ENCODE peak calls at places on chromosomes 2 and 18, in seven cellular contexts. W, B, D, E, L, H and C are unnamed samples.

GRCh38 chr18:33821503-33821902 is 243.5 kb downstream of the ASXL3 start:
- DNase-seq in D (no peak), L (no peak), H (no peak), B (no peak), E (no peak), W (no peak), C (no peak)

GRCh38 chr18:59202258-59202820 is 17.6 kb upstream of the GRP start:
- DNase-seq in W (no peak), E (no peak), D (no peak), B (no peak), H (no peak), L (no peak), C (no peak)

GRCh38 chr2:116754371-116755101 is 1060.0 kb upstream of the DDX18 start:
- DNase-seq in B (no peak), E (no peak), H (no peak), W (no peak), L (no peak), D (no peak), C (no peak)

GRCh38 chr2:157480182-157480961 is 36.5 kb upstream of the CYTIP start:
- DNase-seq in W (peak; percentile 19), E (no peak), L (no peak), H (no peak), D (no peak), B (peak; percentile 89), C (no peak)

GRCh38 chr18:77879829-77880228 is 630.2 kb downstream of the GALR1 start:
- DNase-seq in W (no peak), L (no peak), E (no peak), H (no peak), B (no peak), D (no peak), C (no peak)

GRCh38 chr2:234544659-234545611 is 48.1 kb upstream of the ARL4C start:
- DNase-seq in D (peak; percentile 46), H (no peak), W (peak; percentile 49), L (peak; percentile 68), B (peak; percentile 95), E (peak; percentile 48), C (peak; percentile 82)

GRCh38 chr2:68031043-68031442 is 31.8 kb downstream of the C1D start:
- DNase-seq in D (no peak), L (no peak), B (no peak), W (no peak), H (no peak), E (no peak), C (no peak)

GRCh38 chr18:10089881-10090280 is 176.1 kb downstream of the VAPA start:
- DNase-seq in W (no peak), H (no peak), D (no peak), B (peak; percentile 31), L (no peak), E (no peak), C (no peak)

GRCh38 chr2:154452906-154453493 is 245.5 kb upstream of the KCNJ3 start:
- DNase-seq in D (no peak), W (no peak), B (no peak), L (no peak), H (no peak), E (no peak), C (no peak)

GRCh38 chr2:138536302-138536701 is 34.7 kb downstream of the SPOPL start:
- DNase-seq in D (no peak), B (no peak), W (no peak), E (no peak), L (no peak), H (no peak), C (no peak)

GRCh38 chr2:424306-425172 is 136.6 kb upstream of the ALKAL2 start:
- DNase-seq in L (no peak), E (no peak), B (peak; percentile 46), H (no peak), W (no peak), D (no peak), C (peak; percentile 50)
- TF ChIP-seq POLR2A in L (no peak), E (no peak), B (no peak), H (no peak), W (no peak), D (no peak), C (no peak)

GRCh38 chr2:70123051-70123828 is 36.0 kb downstream of the PCBP1 start:
- DNase-seq in B (peak; percentile 90), D (peak; percentile 79), W (peak; percentile 55), E (peak; percentile 70), L (no peak), H (no peak), C (no peak)
- TF ChIP-seq POLR2A in B (no peak), D (no peak), W (peak; percentile 29), E (no peak), L (no peak), H (no peak), C (no peak)

DNA sequence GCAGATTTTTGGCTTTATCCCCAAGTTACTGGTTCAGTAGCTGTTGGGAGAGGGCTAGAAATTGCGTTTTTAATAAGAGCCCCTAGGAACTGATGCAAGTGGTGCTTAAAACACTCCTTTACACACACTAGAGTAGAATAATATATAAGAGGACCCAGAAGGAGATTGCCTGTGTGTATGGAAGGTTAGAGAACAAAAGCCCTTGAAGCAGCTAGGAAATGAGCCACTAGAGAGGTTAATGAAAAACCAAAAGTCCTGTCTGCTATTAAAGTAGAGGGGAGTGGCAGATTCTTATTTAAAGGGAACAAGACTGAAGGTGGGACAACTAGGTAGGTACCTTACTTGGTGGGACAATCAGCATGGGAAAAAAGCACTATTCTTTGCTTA is 14.4 kb upstream of the SLC39A10 start:
- DNase-seq in D (no peak), H (no peak), B (no peak), L (no peak), E (no peak), W (no peak), C (no peak)
- TF ChIP-seq POLR2A in D (no peak), H (no peak), B (no peak), L (no peak), E (no peak), W (no peak), C (no peak)

GRCh38 chr2:119759451-119760236 is at the start of gene PTPN4:
- DNase-seq in L (peak; percentile 87), B (peak; percentile 98), E (peak; percentile 96), D (peak; percentile 99), W (peak; percentile 85), H (peak; percentile 84), C (peak; percentile 88)
- TF ChIP-seq POLR2A in L (peak; percentile 84), B (no peak), E (peak; percentile 78), D (peak; percentile 91), W (peak; percentile 69), H (no peak), C (peak; percentile 77)

DNA sequence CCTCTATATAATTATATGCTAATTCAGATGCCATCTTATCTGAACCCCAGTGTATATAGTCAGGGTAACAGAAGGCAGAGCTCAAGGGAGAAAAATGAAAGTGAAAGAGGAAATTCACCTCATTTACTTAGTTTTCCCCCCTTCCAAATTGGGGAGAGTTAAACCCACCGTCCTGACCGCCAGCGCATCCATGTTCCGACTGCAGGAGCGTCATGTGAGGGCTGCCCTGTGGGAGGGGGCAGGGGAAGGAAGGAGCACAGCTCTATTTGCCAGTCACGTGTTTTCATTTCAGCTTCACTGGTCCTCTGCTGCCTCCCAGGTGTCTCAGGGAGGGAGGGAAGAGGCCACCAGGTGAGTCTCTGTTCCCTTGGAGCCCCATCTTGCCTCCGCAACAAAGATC is 13.2 kb downstream of the CNNM4 start:
- DNase-seq in W (no peak), E (no peak), L (no peak), H (no peak), B (no peak), D (no peak), C (no peak)
- TF ChIP-seq POLR2A in W (no peak), E (no peak), L (no peak), H (no peak), B (no peak), D (no peak), C (no peak)

GRCh38 chr2:156189584-156189983 is 142.9 kb downstream of the NR4A2 start:
- DNase-seq in B (no peak), D (no peak), W (no peak), L (no peak), H (no peak), E (no peak), C (no peak)
- TF ChIP-seq POLR2A in B (no peak), D (no peak), W (no peak), L (no peak), H (no peak), E (no peak), C (no peak)

GRCh38 chr2:156435725-156436476 is at the start of gene GPD2:
- DNase-seq in H (peak; percentile 21), E (peak; percentile 91), W (peak; percentile 88), D (peak; percentile 81), B (peak; percentile 98), L (peak; percentile 54), C (peak; percentile 87)
- TF ChIP-seq POLR2A in H (no peak), E (peak; percentile 58), W (peak; percentile 90), D (peak; percentile 74), B (no peak), L (peak; percentile 77), C (peak; percentile 69)

GRCh38 chr2:20532634-20533437 is 86.0 kb downstream of the RHOB start:
- DNase-seq in H (no peak), W (no peak), D (no peak), E (peak; percentile 13), B (no peak), L (no peak), C (no peak)
- TF ChIP-seq POLR2A in H (no peak), W (no peak), D (no peak), E (no peak), B (no peak), L (no peak), C (no peak)

GRCh38 chr2:26770986-26771586 is 7.0 kb downstream of the SLC35F6 start:
- DNase-seq in D (peak; percentile 77), H (no peak), L (no peak), W (peak; percentile 88), E (peak; percentile 68), B (peak; percentile 93), C (no peak)

GRCh38 chr2:26767894-26768487 is 3.9 kb downstream of the SLC35F6 start:
- DNase-seq in B (no peak), L (no peak), W (no peak), E (no peak), H (no peak), D (no peak), C (no peak)

GRCh38 chr2:26767129-26767528 is 3.0 kb downstream of the SLC35F6 start:
- DNase-seq in E (no peak), H (no peak), L (no peak), D (peak; percentile 53), W (no peak), B (no peak), C (no peak)

GRCh38 chr2:26769501-26769850 is 5.4 kb downstream of the SLC35F6 start:
- DNase-seq in L (no peak), H (no peak), D (no peak), W (no peak), E (no peak), B (no peak), C (no peak)

DNA sequence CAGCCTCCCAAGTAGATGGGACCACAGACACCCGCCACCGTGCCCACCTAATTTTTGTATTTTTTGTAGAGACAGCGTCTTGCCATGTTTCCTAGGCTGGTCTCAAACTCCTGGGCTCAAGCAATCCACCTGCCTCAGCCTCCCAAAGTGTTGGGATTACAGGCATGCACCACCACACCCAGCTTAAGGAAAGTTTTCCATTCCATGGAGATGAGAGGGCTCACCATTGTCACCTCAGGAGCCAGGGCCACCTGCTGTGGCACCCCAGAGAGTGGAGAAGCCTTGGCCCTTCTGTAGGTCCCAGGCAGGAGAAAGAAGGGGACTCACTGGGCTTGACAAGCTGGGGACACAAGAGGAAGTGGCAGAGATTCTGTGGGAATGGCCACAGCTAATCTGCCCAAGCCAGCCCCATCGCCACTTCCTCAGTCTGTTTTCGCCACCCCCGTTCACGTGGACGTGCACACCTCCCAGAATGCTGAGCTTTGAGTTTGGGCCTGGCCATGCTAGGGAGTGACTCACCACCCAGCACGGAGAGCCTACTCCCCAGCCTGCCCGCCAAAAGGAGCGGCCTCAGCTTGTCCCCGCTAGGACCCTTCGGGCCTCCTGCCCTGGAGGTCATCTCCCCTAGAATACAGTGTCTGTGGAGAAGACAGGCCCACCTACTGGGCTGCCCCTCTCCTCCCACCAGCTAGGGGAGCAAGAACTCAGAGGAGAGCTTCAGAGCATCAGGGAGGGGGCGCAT is 4.8 kb downstream of the SLC35F6 start:
- DNase-seq in D (peak; percentile 95), W (peak; percentile 66), H (peak; percentile 30), B (peak; percentile 98), L (no peak), E (peak; percentile 57), C (peak; percentile 82)
- TF ChIP-seq POLR2A in D (peak; percentile 64), W (peak; percentile 46), H (no peak), B (no peak), L (no peak), E (no peak), C (no peak)